ENCODE peak calls at places on chromosomes 12 and 14, in five cellular contexts. S is A549, I is HepG2, B is GM12878, K is K562. Z is an unnamed sample.

GRCh38 chr12:15855646-15856045 is 26.5 kb upstream of the STRAP start:
- DNase-seq in K (no peak), I (no peak), B (no peak), S (no peak), Z (no peak)

GRCh38 chr12:45200497-45201043 is 15.3 kb upstream of the ANO6 start:
- DNase-seq in S (no peak), B (no peak), I (peak; percentile 48), K (no peak), Z (no peak)

GRCh38 chr12:95277139-95277538 is 59.5 kb downstream of the VEZT start:
- DNase-seq in I (no peak), B (no peak), S (no peak), K (no peak), Z (no peak)

GRCh38 chr14:28635387-28635786 is 131.2 kb upstream of the FOXG1 start:
- DNase-seq in S (no peak), K (peak; percentile 16), B (no peak), I (peak; percentile 39), Z (peak; percentile 46)

GRCh38 chr14:45201908-45202307 is 51.1 kb downstream of the MIS18BP1 start:
- DNase-seq in I (peak; percentile 14), K (peak; percentile 7), B (no peak), S (no peak), Z (peak; percentile 43)

GRCh38 chr12:52892193-52892852 is 12.6 kb downstream of the KRT8 start:
- DNase-seq in S (no peak), K (no peak), I (no peak), B (no peak), Z (no peak)

GRCh38 chr14:99551034-99551922 is 52.7 kb downstream of the CCDC85C start:
- DNase-seq in K (no peak), B (no peak), S (no peak), I (no peak), Z (no peak)

GRCh38 chr12:3279832-3280231 is 202.7 kb downstream of the TSPAN9 start:
- DNase-seq in B (no peak), K (no peak), I (no peak), S (no peak), Z (no peak)

GRCh38 chr14:93017341-93017797 is 94.4 kb downstream of the CHGA start:
- DNase-seq in S (no peak), K (no peak), B (no peak), I (no peak), Z (no peak)

GRCh38 chr14:76699901-76700590 is 61.2 kb upstream of the VASH1 start:
- DNase-seq in B (no peak), S (no peak), K (no peak), I (no peak), Z (no peak)

GRCh38 chr12:126171936-126172559 is 1106.8 kb downstream of the AACS start:
- DNase-seq in S (no peak), K (no peak), B (no peak), I (no peak), Z (no peak)

GRCh38 chr12:9079082-9079481 is 36.6 kb downstream of the A2M start:
- DNase-seq in I (no peak), S (no peak), B (no peak), K (no peak), Z (no peak)

GRCh38 chr12:121295746-121296617 is 527 bp downstream of the CAMKK2 start:
- DNase-seq in S (peak; percentile 25), B (no peak), K (peak; percentile 47), I (peak; percentile 27), Z (peak; percentile 44)

GRCh38 chr12:84738481-84738972 is 174.1 kb downstream of the SLC6A15 start:
- DNase-seq in I (no peak), B (no peak), K (no peak), S (no peak), Z (peak; percentile 67)

GRCh38 chr12:101945361-101946232 is 68.2 kb downstream of the DRAM1 start:
- DNase-seq in K (no peak), B (no peak), S (no peak), I (peak; percentile 39), Z (no peak)

GRCh38 chr14:74293621-74294020 is 9.1 kb downstream of the ABCD4 start:
- DNase-seq in S (no peak), B (no peak), K (no peak), I (no peak), Z (no peak)

GRCh38 chr12:25594376-25594775 is 41.3 kb upstream of the LMNTD1 start:
- DNase-seq in B (no peak), I (no peak), S (no peak), K (no peak), Z (no peak)

GRCh38 chr14:22375321-22375930 is 213.6 kb downstream of the DAD1 start:
- DNase-seq in I (peak; percentile 79), B (no peak), K (peak; percentile 49), S (peak; percentile 21), Z (peak; percentile 77)

GRCh38 chr14:37457334-37457733 is 137.7 kb downstream of the FOXA1 start:
- DNase-seq in K (no peak), S (no peak), B (no peak), I (no peak), Z (no peak)

GRCh38 chr12:51923506-51924365 is 16.4 kb downstream of the ACVRL1 start:
- DNase-seq in I (no peak), K (peak; percentile 71), S (peak; percentile 49), B (no peak), Z (peak; percentile 82)

GRCh38 chr14:84493779-84494178 is 1036.2 kb upstream of the FLRT2 start:
- DNase-seq in S (no peak), I (no peak), B (no peak), K (no peak), Z (peak; percentile 31)

GRCh38 chr14:35215110-35215872 is 76.9 kb upstream of the PSMA6 start:
- DNase-seq in I (peak; percentile 57), S (peak; percentile 36), K (peak; percentile 24), B (no peak), Z (peak; percentile 63)
- TF ChIP-seq JUNB in I (no peak), S (no peak), K (no peak), B (no peak), Z (no peak)

GRCh38 chr12:20601668-20602280 is 93.4 kb upstream of the SLCO1C1 start:
- DNase-seq in B (no peak), S (peak; percentile 18), I (peak; percentile 28), K (no peak), Z (peak; percentile 71)
- TF ChIP-seq CTCF in B (peak; percentile 41), S (peak; percentile 70), I (peak; percentile 48), K (no peak), Z (peak; percentile 70)

GRCh38 chr12:118042091-118042490 is 18.9 kb downstream of the WSB2 start:
- DNase-seq in S (no peak), K (no peak), B (no peak), I (no peak), Z (no peak)
- TF ChIP-seq JUNB in S (no peak), K (no peak), B (no peak), I (no peak), Z (no peak)

GRCh38 chr12:19129486-19130223 is at the start of gene PLEKHA5:
- DNase-seq in I (peak; percentile 44), S (peak; percentile 48), K (peak; percentile 74), B (no peak), Z (peak; percentile 81)
- TF ChIP-seq CTCF in I (peak; percentile 70), S (peak; percentile 31), K (no peak), B (no peak), Z (peak; percentile 52)

GRCh38 chr12:28555729-28556128 is 365.5 kb downstream of the CCDC91 start:
- DNase-seq in B (no peak), K (no peak), S (no peak), I (no peak), Z (no peak)

GRCh38 chr12:28552472-28553061 is 362.3 kb downstream of the CCDC91 start:
- DNase-seq in K (no peak), S (no peak), B (no peak), I (no peak), Z (no peak)

DNA sequence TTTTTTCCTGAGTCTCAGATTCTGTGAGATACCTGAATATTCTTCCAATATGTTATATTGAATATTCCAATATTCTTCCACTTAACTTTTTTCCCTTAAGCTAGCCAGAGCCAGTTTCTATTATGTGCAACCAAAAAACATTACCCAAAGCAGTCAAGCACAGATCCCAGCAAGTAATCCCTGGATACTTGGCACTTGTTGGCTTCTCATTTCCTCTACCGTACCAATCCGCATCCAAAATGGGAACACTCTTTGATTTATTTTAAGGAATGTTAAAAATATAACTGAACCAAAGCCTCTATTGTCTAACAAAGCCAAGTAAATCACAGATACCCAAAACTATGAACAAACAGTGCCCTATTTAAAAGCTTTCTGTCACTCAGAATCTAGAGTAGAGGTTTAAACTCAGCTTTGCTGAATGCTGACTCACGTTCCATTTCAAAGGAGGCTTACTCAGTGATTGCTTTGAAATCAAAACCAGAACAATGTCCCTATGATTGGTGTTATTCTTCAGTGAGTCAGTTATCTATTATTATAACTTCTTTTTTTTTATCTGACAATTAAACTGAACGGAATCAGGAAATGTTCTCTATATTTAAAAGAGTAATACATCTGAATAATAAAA is 360.6 kb downstream of the CCDC91 start:
- DNase-seq in S (peak; percentile 7), I (peak; percentile 16), K (no peak), B (no peak), Z (no peak)
- TF ChIP-seq JUNB in S (no peak), I (no peak), K (no peak), B (no peak), Z (no peak)

DNA sequence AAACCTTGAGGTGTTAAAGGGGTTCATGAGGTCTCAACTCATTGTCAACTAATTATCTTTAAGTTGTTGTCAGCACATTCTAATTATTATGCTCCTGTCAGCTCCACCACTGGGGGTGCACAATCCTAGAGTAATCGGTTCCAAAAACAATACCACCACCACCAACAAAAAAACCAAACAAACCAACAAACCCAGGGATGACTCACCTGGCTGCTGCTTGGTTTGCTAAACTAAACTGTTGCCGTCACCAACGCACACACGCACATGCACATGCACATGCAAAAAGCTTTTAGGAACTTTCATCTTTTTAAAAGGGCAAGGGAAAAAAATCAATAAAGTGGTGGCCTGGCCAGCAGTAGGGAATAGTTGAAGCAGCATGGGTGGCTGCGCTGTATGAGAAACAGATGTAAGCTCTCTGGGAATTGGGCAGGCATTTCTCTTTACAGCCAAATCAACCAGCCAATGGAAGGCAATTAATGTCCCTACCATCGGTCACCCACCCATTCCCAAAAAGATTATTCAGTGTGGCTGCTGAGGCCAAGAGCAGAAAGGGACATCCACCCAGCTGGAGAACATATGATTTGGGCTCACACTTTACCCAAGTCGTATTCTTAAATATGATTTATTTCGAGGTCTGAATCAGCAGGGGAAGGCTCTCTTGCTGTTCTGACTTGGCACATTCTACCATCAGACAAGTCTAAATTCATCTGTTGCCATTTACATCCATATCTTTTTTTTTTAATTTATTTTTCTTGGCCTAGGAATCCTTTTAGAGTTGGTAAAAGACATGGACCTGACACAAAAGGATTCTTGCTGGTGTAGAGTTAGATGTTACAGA is 20.0 kb downstream of the TMEM30B start:
- DNase-seq in I (peak; percentile 13), K (no peak), S (no peak), B (no peak), Z (no peak)
- TF ChIP-seq CTCF in I (no peak), K (no peak), S (no peak), B (no peak), Z (no peak)